ENCODE peak calls at places on chromosome 1, in ten cellular contexts. A is D721Med; T is HEK293T; Q is HAP-1; K is GM13976; O is endothelial cell; M is activated CD8-positive, alpha-beta T cell treated with anti-CD3 and anti-CD28 coated beads, Interleukin-2, amount 10 ng/mL, durations not matched to agents 7 days and 5 days; I is AG08395; X is HT1080; J is Caki2. E is an unnamed sample.

GRCh38 chr1:229137274-229137673 is 133.6 kb upstream of the RAB4A start:
- DNase-seq in J (no peak), A (no peak), T (no peak), X (no peak), O (no peak), K (no peak), I (no peak), Q (no peak), M (no peak), E (no peak)

GRCh38 chr1:156492591-156493080 is 7.9 kb downstream of the MEF2D start:
- DNase-seq in Q (no peak), M (no peak), A (no peak), X (no peak), J (no peak), K (peak), I (no peak), O (no peak), T (no peak), E (peak)

GRCh38 chr1:206736878-206737728 is 33.5 kb upstream of the IL19 start:
- DNase-seq in O (no peak), T (no peak), X (no peak), Q (no peak), K (peak), A (no peak), I (no peak), J (no peak), M (peak), E (no peak)

GRCh38 chr1:187266051-187266450 is 437.3 kb downstream of the PLA2G4A start:
- DNase-seq in A (no peak), M (no peak), X (no peak), O (no peak), K (no peak), J (no peak), T (no peak), I (no peak), Q (no peak), E (no peak)

GRCh38 chr1:12177999-12178441 is 11.2 kb downstream of the TNFRSF1B start:
- DNase-seq in Q (no peak), K (no peak), I (peak), O (no peak), T (no peak), A (no peak), X (peak), M (peak), J (peak), E (peak)

GRCh38 chr1:224219011-224219611 is 36.1 kb downstream of the DEGS1 start:
- DNase-seq in X (no peak), Q (no peak), T (no peak), J (no peak), M (no peak), A (no peak), K (no peak), I (no peak), O (no peak), E (no peak)

GRCh38 chr1:228756457-228756856 is 21.2 kb downstream of the RHOU start:
- DNase-seq in I (no peak), A (no peak), X (no peak), T (no peak), K (no peak), J (no peak), O (no peak), Q (no peak), M (no peak), E (no peak)

GRCh38 chr1:204017032-204017431 is 55.9 kb upstream of the SOX13 start:
- DNase-seq in A (no peak), J (no peak), O (no peak), T (no peak), I (no peak), K (no peak), M (no peak), X (no peak), Q (peak), E (no peak)

GRCh38 chr1:119139393-119139792 is 1.1 kb downstream of the WARS2 start:
- DNase-seq in J (peak), X (no peak), I (no peak), K (peak), T (no peak), M (no peak), Q (no peak), O (no peak), A (no peak), E (no peak)

GRCh38 chr1:224525411-224526040 is 90.6 kb upstream of the CNIH3 start:
- DNase-seq in K (no peak), Q (no peak), X (peak), I (peak), M (no peak), T (no peak), A (no peak), J (peak), O (no peak), E (no peak)

GRCh38 chr1:160129966-160130365 is 14.4 kb downstream of the ATP1A2 start:
- DNase-seq in X (no peak), K (no peak), A (no peak), I (no peak), Q (no peak), M (no peak), O (no peak), T (no peak), J (no peak), E (no peak)

GRCh38 chr1:86548863-86549262 is 2.0 kb downstream of the CLCA4 start:
- DNase-seq in K (no peak), X (no peak), O (no peak), M (no peak), A (no peak), J (no peak), T (no peak), I (no peak), Q (no peak), E (no peak)

GRCh38 chr1:159826436-159827101 is at the start of gene SLAMF8:
- DNase-seq in K (peak), T (no peak), O (no peak), I (no peak), X (peak), J (no peak), Q (no peak), A (no peak), M (peak), E (peak)

GRCh38 chr1:88985033-88985432 is 7.4 kb downstream of the KYAT3 start:
- DNase-seq in O (no peak), J (peak), I (peak), K (no peak), M (no peak), X (peak), A (no peak), T (no peak), Q (peak), E (no peak)

GRCh38 chr1:215109171-215109570 is 26.6 kb downstream of the KCNK2 start:
- DNase-seq in K (no peak), T (no peak), J (no peak), Q (no peak), M (no peak), O (no peak), I (no peak), A (no peak), X (no peak), E (no peak)

GRCh38 chr1:56145524-56145923 is 433.8 kb downstream of the PLPP3 start:
- DNase-seq in Q (no peak), J (no peak), A (no peak), K (no peak), I (no peak), M (no peak), X (peak), O (no peak), T (no peak), E (no peak)

GRCh38 chr1:7278827-7279752 is 492.0 kb upstream of the VAMP3 start:
- DNase-seq in A (no peak), T (no peak), J (no peak), K (no peak), M (no peak), O (no peak), Q (no peak), X (no peak), I (no peak), E (no peak)

GRCh38 chr1:157274698-157275534 is 136.7 kb upstream of the ETV3 start:
- DNase-seq in T (no peak), J (no peak), X (peak), A (no peak), Q (no peak), O (no peak), K (no peak), I (peak), M (peak), E (no peak)

GRCh38 chr1:95407146-95407863 is 173.3 kb downstream of the RWDD3 start:
- DNase-seq in K (no peak), O (no peak), T (no peak), Q (peak), I (no peak), X (no peak), J (no peak), M (no peak), A (no peak), E (no peak)

GRCh38 chr1:181112071-181112929 is 23.8 kb downstream of the IER5 start:
- DNase-seq in O (no peak), J (peak), T (no peak), M (no peak), K (no peak), A (no peak), X (peak), I (peak), Q (no peak), E (peak)

GRCh38 chr1:55053265-55053954 is 14.1 kb downstream of the PCSK9 start:
- DNase-seq in I (no peak), A (no peak), K (no peak), O (no peak), T (no peak), J (no peak), Q (no peak), M (no peak), X (no peak), E (no peak)

GRCh38 chr1:229336345-229336744 is 6.5 kb downstream of the CCSAP start:
- DNase-seq in J (no peak), Q (no peak), K (no peak), I (no peak), O (no peak), M (no peak), A (no peak), X (no peak), T (no peak), E (no peak)

GRCh38 chr1:7678491-7679158 is 92.5 kb upstream of the VAMP3 start:
- DNase-seq in X (no peak), A (no peak), O (no peak), J (no peak), Q (no peak), T (no peak), M (no peak), I (no peak), K (no peak), E (no peak)

GRCh38 chr1:11653616-11654570 is at the start of gene FBXO2:
- DNase-seq in Q (no peak), M (no peak), O (no peak), A (no peak), K (peak), X (no peak), T (no peak), I (peak), J (no peak), E (peak)

GRCh38 chr1:51968632-51969031 is 21.9 kb downstream of the RAB3B start:
- DNase-seq in K (no peak), X (peak), M (no peak), O (no peak), Q (no peak), T (no peak), I (no peak), J (no peak), A (no peak), E (no peak)

GRCh38 chr1:85464497-85465098 is 361 bp downstream of the DDAH1 start:
- DNase-seq in O (peak), T (peak), J (peak), A (peak), Q (peak), M (peak), X (peak), I (peak), K (peak), E (peak)

GRCh38 chr1:41093826-41094225 is 72.3 kb upstream of the SLFNL1 start:
- DNase-seq in O (no peak), M (no peak), I (no peak), K (no peak), Q (no peak), J (no peak), T (no peak), A (no peak), X (no peak), E (no peak)

GRCh38 chr1:8251635-8252034 is 66.3 kb upstream of the SLC45A1 start:
- DNase-seq in Q (no peak), X (no peak), J (no peak), T (no peak), M (no peak), A (no peak), O (no peak), K (no peak), I (no peak), E (no peak)